ENCODE peak calls at places on chromosomes 12 and 14, in four cellular contexts. A, S, X and R are unnamed samples.

GRCh38 chr14:26596722-26597030 is 1.2 kb downstream of the NOVA1 start:
- DNase-seq in S (no peak), X (no peak), A (peak), R (peak)

GRCh38 chr12:27177716-27178115 is 66.4 kb upstream of the STK38L start:
- DNase-seq in S (no peak), X (peak), A (no peak), R (no peak)

GRCh38 chr14:81430284-81430683 is 30.2 kb upstream of the STON2 start:
- DNase-seq in X (no peak), A (no peak), S (no peak), R (no peak)

GRCh38 chr12:113145720-113146551 is 3.6 kb upstream of the CFAP73 start:
- DNase-seq in X (no peak), A (no peak), S (no peak), R (no peak)

GRCh38 chr14:33509927-33510535 is 440.8 kb downstream of the EGLN3 start:
- DNase-seq in X (no peak), S (no peak), A (no peak), R (no peak)

GRCh38 chr14:65159281-65160062 is 57.2 kb upstream of the MAX start:
- DNase-seq in S (no peak), X (no peak), A (no peak), R (no peak)

GRCh38 chr12:88643685-88644084 is 63.4 kb upstream of the KITLG start:
- DNase-seq in S (no peak), A (no peak), X (no peak), R (no peak)

GRCh38 chr14:106459971-106460730 is 933.8 kb downstream of the TMEM121 start:
- DNase-seq in X (no peak), A (no peak), S (no peak), R (no peak)

GRCh38 chr14:59020382-59020781 is 168.1 kb upstream of the DAAM1 start:
- DNase-seq in A (peak), S (no peak), X (peak), R (no peak)

GRCh38 chr14:69077841-69078240 is 75.1 kb downstream of the DCAF5 start:
- DNase-seq in S (no peak), A (peak), X (peak), R (peak)

GRCh38 chr14:88660056-88660455 is 97.2 kb downstream of the ZC3H14 start:
- DNase-seq in A (no peak), X (no peak), S (no peak), R (no peak)

GRCh38 chr14:101559624-101560533 is 1.4 kb upstream of the DIO3 start:
- DNase-seq in S (no peak), X (no peak), A (peak), R (no peak)

GRCh38 chr12:100154472-100155247 is 12.0 kb upstream of the BLTP3B start:
- DNase-seq in X (peak), S (peak), A (peak), R (peak)